ENCODE peak calls at places on chromosome 9, in ten cellular contexts. One of them, this sample, is unnamed.

GRCh38 chr9:2307480-2307879 is 292.3 kb downstream of the SMARCA2 start:
- DNase-seq in stomach: no peak
- DNase-seq in IMR-90: peak
- DNase-seq in HCT116: no peak
- DNase-seq in prostate gland: no peak
- DNase-seq in A549: no peak
- DNase-seq in H54: no peak
- DNase-seq in adrenal gland: no peak
- DNase-seq in transverse colon: no peak
- DNase-seq in uterus: no peak
- DNase-seq in this sample: no peak

GRCh38 chr9:119164716-119165115 is 204.5 kb downstream of the BRINP1 start:
- DNase-seq in H54: no peak
- DNase-seq in stomach: no peak
- DNase-seq in transverse colon: no peak
- DNase-seq in HCT116: no peak
- DNase-seq in IMR-90: no peak
- DNase-seq in prostate gland: no peak
- DNase-seq in uterus: no peak
- DNase-seq in adrenal gland: no peak
- DNase-seq in A549: no peak
- DNase-seq in this sample: no peak

GRCh38 chr9:96398582-96399334 is 15.2 kb upstream of the SLC35D2 start:
- DNase-seq in A549: no peak
- DNase-seq in uterus: no peak
- DNase-seq in transverse colon: no peak
- DNase-seq in HCT116: no peak
- DNase-seq in stomach: peak
- DNase-seq in IMR-90: no peak
- DNase-seq in adrenal gland: no peak
- DNase-seq in prostate gland: no peak
- DNase-seq in H54: no peak
- DNase-seq in this sample: no peak

GRCh38 chr9:34079181-34079580 is 30.5 kb upstream of the UBAP2 start:
- DNase-seq in IMR-90: peak
- DNase-seq in H54: peak
- DNase-seq in HCT116: peak
- DNase-seq in A549: peak
- DNase-seq in prostate gland: no peak
- DNase-seq in transverse colon: no peak
- DNase-seq in adrenal gland: no peak
- DNase-seq in stomach: no peak
- DNase-seq in uterus: no peak
- DNase-seq in this sample: no peak

GRCh38 chr9:137679249-137679648 is 60.4 kb downstream of the EHMT1 start:
- DNase-seq in IMR-90: no peak
- DNase-seq in uterus: no peak
- DNase-seq in prostate gland: no peak
- DNase-seq in A549: no peak
- DNase-seq in transverse colon: no peak
- DNase-seq in HCT116: no peak
- DNase-seq in H54: no peak
- DNase-seq in stomach: no peak
- DNase-seq in adrenal gland: peak
- DNase-seq in this sample: no peak

GRCh38 chr9:655875-656274 is 185.6 kb upstream of the DMRT1 start:
- DNase-seq in H54: no peak
- DNase-seq in transverse colon: no peak
- DNase-seq in IMR-90: no peak
- DNase-seq in uterus: peak
- DNase-seq in adrenal gland: peak
- DNase-seq in prostate gland: peak
- DNase-seq in stomach: peak
- DNase-seq in HCT116: no peak
- DNase-seq in A549: no peak
- DNase-seq in this sample: peak

GRCh38 chr9:36268007-36268427 is 9.8 kb upstream of the GNE start:
- DNase-seq in A549: no peak
- DNase-seq in transverse colon: no peak
- DNase-seq in H54: no peak
- DNase-seq in IMR-90: peak
- DNase-seq in prostate gland: no peak
- DNase-seq in HCT116: no peak
- DNase-seq in uterus: no peak
- DNase-seq in adrenal gland: no peak
- DNase-seq in stomach: no peak
- DNase-seq in this sample: no peak

GRCh38 chr9:88818495-88819201 is 172.6 kb upstream of the S1PR3 start:
- DNase-seq in IMR-90: peak
- DNase-seq in transverse colon: no peak
- DNase-seq in adrenal gland: no peak
- DNase-seq in prostate gland: no peak
- DNase-seq in H54: no peak
- DNase-seq in A549: no peak
- DNase-seq in HCT116: no peak
- DNase-seq in stomach: no peak
- DNase-seq in uterus: no peak
- DNase-seq in this sample: no peak

DNA sequence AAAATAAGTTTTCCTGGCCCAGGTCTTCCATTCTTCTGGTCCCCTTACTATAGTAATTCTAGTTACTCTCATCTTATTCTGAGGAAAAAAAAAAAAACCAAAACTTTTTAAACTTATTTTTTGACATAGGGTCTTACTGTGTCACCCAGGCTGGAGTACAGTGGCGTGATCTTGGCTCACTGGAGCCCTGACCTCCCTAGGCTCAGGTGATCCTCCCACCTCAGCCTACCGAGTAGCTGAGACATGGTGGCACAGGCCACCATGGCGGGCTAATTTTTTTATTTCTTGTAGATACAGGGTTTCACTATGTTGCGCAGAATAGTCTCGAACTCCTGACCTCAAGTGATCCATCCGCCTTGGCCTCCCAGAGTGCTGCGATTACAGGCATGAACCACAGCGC is 38.4 kb downstream of the SNAPC3 start:
- DNase-seq in transverse colon: no peak
- DNase-seq in prostate gland: no peak
- DNase-seq in adrenal gland: no peak
- DNase-seq in HCT116: no peak
- DNase-seq in H54: no peak
- DNase-seq in stomach: no peak
- DNase-seq in IMR-90: no peak
- DNase-seq in uterus: no peak
- DNase-seq in A549: no peak
- DNase-seq in this sample: no peak
- TF ChIP-seq POLR2A in transverse colon: no peak
- TF ChIP-seq POLR2A in prostate gland: no peak
- TF ChIP-seq POLR2A in adrenal gland: no peak
- TF ChIP-seq POLR2A in HCT116: no peak
- TF ChIP-seq POLR2A in H54: no peak
- TF ChIP-seq POLR2A in stomach: no peak
- TF ChIP-seq POLR2A in IMR-90: no peak
- TF ChIP-seq POLR2A in uterus: no peak
- TF ChIP-seq POLR2A in A549: no peak
- TF ChIP-seq POLR2A in this sample: no peak

GRCh38 chr9:129650680-129651235 is 8.8 kb upstream of the ASB6 start:
- DNase-seq in transverse colon: no peak
- DNase-seq in H54: no peak
- DNase-seq in stomach: no peak
- DNase-seq in IMR-90: no peak
- DNase-seq in uterus: no peak
- DNase-seq in adrenal gland: no peak
- DNase-seq in prostate gland: no peak
- DNase-seq in A549: no peak
- DNase-seq in HCT116: no peak
- DNase-seq in this sample: no peak

GRCh38 chr9:129656795-129657390 is 8.6 kb upstream of the PRRX2 start:
- DNase-seq in uterus: no peak
- DNase-seq in A549: peak
- DNase-seq in HCT116: peak
- DNase-seq in transverse colon: no peak
- DNase-seq in IMR-90: peak
- DNase-seq in adrenal gland: no peak
- DNase-seq in stomach: no peak
- DNase-seq in prostate gland: peak
- DNase-seq in H54: peak
- DNase-seq in this sample: no peak

GRCh38 chr9:129653819-129654528 is 11.5 kb upstream of the PRRX2 start:
- DNase-seq in H54: no peak
- DNase-seq in transverse colon: no peak
- DNase-seq in A549: no peak
- DNase-seq in IMR-90: no peak
- DNase-seq in prostate gland: no peak
- DNase-seq in stomach: no peak
- DNase-seq in uterus: no peak
- DNase-seq in adrenal gland: no peak
- DNase-seq in HCT116: no peak
- DNase-seq in this sample: no peak

GRCh38 chr9:129655142-129655541 is 10.3 kb upstream of the PRRX2 start:
- DNase-seq in A549: no peak
- DNase-seq in stomach: no peak
- DNase-seq in transverse colon: no peak
- DNase-seq in adrenal gland: no peak
- DNase-seq in uterus: no peak
- DNase-seq in HCT116: no peak
- DNase-seq in H54: no peak
- DNase-seq in prostate gland: no peak
- DNase-seq in IMR-90: no peak
- DNase-seq in this sample: peak

GRCh38 chr9:129654641-129655040 is 10.8 kb upstream of the PRRX2 start:
- DNase-seq in H54: no peak
- DNase-seq in IMR-90: no peak
- DNase-seq in stomach: no peak
- DNase-seq in transverse colon: no peak
- DNase-seq in A549: no peak
- DNase-seq in uterus: no peak
- DNase-seq in prostate gland: no peak
- DNase-seq in adrenal gland: no peak
- DNase-seq in HCT116: no peak
- DNase-seq in this sample: peak
- TF ChIP-seq POLR2A in H54: no peak
- TF ChIP-seq POLR2A in IMR-90: no peak
- TF ChIP-seq POLR2A in stomach: no peak
- TF ChIP-seq POLR2A in transverse colon: no peak
- TF ChIP-seq POLR2A in A549: no peak
- TF ChIP-seq POLR2A in uterus: no peak
- TF ChIP-seq POLR2A in prostate gland: no peak
- TF ChIP-seq POLR2A in adrenal gland: no peak
- TF ChIP-seq POLR2A in HCT116: no peak
- TF ChIP-seq POLR2A in this sample: no peak

DNA sequence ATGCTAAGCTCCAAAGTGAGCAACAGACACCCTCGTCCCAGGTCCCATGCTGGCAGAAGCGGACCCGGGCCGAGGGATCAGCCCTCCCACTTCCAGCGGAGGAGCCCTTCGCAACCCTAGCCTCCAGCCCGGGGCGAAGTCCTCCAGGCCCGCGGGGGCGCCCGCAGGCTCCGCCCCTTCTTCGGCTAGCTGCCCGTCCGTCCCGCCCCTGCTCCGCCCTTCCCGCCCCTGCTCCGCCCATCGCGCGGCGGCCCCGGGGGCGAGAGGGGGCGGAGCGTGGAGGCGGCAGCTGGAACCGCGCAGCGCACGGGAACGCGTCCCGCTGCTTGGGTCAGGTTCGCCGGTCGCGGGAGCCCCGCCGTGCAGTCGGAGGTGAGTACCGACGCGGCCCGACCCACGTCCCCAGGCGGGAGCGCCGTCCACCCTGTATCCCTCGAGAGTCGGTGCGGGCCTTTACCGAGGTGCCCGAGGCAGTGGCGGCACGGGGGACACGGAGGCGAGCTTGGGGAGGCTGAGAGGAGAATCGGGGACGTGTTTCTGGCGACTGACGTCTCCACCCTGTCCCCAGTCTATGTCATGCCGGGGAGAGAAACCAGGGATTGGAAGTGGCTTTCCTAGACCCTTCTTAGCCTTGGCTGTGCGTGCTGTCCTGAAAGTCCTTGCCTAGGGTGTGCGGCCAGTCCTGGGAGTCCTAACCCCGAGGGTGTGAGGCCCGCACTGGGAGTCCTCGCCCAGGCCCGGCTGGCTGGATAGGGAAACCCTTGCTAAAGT is at the start of gene ACO1:
- DNase-seq in uterus: peak
- DNase-seq in A549: peak
- DNase-seq in prostate gland: peak
- DNase-seq in transverse colon: peak
- DNase-seq in IMR-90: peak
- DNase-seq in stomach: peak
- DNase-seq in H54: peak
- DNase-seq in adrenal gland: peak
- DNase-seq in HCT116: peak
- DNase-seq in this sample: peak
- TF ChIP-seq POLR2A in uterus: peak
- TF ChIP-seq POLR2A in A549: peak
- TF ChIP-seq POLR2A in prostate gland: peak
- TF ChIP-seq POLR2A in transverse colon: peak
- TF ChIP-seq POLR2A in IMR-90: no peak
- TF ChIP-seq POLR2A in stomach: peak
- TF ChIP-seq POLR2A in H54: peak
- TF ChIP-seq POLR2A in adrenal gland: peak
- TF ChIP-seq POLR2A in HCT116: peak
- TF ChIP-seq POLR2A in this sample: peak

GRCh38 chr9:127448112-127448805 is 2.9 kb downstream of the RPL12 start:
- DNase-seq in uterus: no peak
- DNase-seq in stomach: no peak
- DNase-seq in prostate gland: no peak
- DNase-seq in H54: no peak
- DNase-seq in adrenal gland: no peak
- DNase-seq in IMR-90: no peak
- DNase-seq in transverse colon: no peak
- DNase-seq in A549: no peak
- DNase-seq in HCT116: no peak
- DNase-seq in this sample: no peak
- TF ChIP-seq POLR2A in uterus: no peak
- TF ChIP-seq POLR2A in stomach: no peak
- TF ChIP-seq POLR2A in prostate gland: no peak
- TF ChIP-seq POLR2A in H54: no peak
- TF ChIP-seq POLR2A in adrenal gland: no peak
- TF ChIP-seq POLR2A in IMR-90: no peak
- TF ChIP-seq POLR2A in transverse colon: no peak
- TF ChIP-seq POLR2A in A549: no peak
- TF ChIP-seq POLR2A in HCT116: no peak
- TF ChIP-seq POLR2A in this sample: no peak

DNA sequence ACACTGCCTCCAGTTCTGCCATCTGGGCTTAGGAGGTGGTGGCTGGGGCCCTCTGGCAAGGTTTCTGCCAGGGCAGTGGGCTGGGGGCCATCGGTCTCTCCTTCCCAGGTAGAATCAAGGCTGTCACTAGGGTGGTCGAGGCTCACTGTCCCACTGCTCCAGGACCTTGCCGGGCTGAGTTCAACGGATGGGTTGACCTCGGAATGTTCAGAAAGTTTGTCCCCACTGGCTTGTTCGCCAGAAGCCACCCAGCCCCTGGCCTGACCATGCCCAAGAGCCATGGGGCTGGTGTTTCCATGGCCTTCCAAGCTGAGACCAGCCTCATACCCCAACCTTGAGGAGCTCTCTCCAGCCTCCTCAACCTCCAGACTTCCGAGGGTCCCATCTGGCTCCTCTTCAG is 10.7 kb downstream of the AKNA start:
- DNase-seq in prostate gland: no peak
- DNase-seq in IMR-90: no peak
- DNase-seq in A549: no peak
- DNase-seq in transverse colon: no peak
- DNase-seq in uterus: no peak
- DNase-seq in H54: no peak
- DNase-seq in adrenal gland: no peak
- DNase-seq in stomach: no peak
- DNase-seq in HCT116: no peak
- DNase-seq in this sample: no peak
- TF ChIP-seq POLR2A in prostate gland: no peak
- TF ChIP-seq POLR2A in IMR-90: no peak
- TF ChIP-seq POLR2A in A549: no peak
- TF ChIP-seq POLR2A in transverse colon: no peak
- TF ChIP-seq POLR2A in uterus: no peak
- TF ChIP-seq POLR2A in H54: no peak
- TF ChIP-seq POLR2A in adrenal gland: no peak
- TF ChIP-seq POLR2A in stomach: no peak
- TF ChIP-seq POLR2A in HCT116: no peak
- TF ChIP-seq POLR2A in this sample: no peak